ENCODE peak calls at places on chromosome 15, in ten cellular contexts. G is sigmoid colon; F is adrenal gland; P is bronchial epithelial cell; X is dermis microvascular lymphatic vessel endothelial cell; U is stimulated activated CD4-positive, alpha-beta T cell treated with anti-CD3 and anti-CD28 coated beads, Interleukin-15, amount 100 ng/mL, for 48 hours; L is kidney tubule cell; I is hepatocyte; B is GM13976; D is EL. H is an unnamed sample.

GRCh38 chr15:69666441-69666882 is 213.8 kb downstream of the RPLP1 start:
- DNase-seq in G (no peak), F (peak), P (no peak), X (no peak), U (peak), L (no peak), I (no peak), B (peak), D (peak), H (no peak)

GRCh38 chr15:67091073-67091965 is 25.9 kb downstream of the SMAD3 start:
- DNase-seq in G (peak), F (peak), P (peak), X (peak), U (peak), L (peak), I (peak), B (peak), D (peak), H (no peak)

GRCh38 chr15:78162038-78162437 is 12.9 kb downstream of the IDH3A start:
- DNase-seq in G (no peak), F (no peak), P (no peak), X (no peak), U (no peak), L (no peak), I (no peak), B (no peak), D (no peak), H (no peak)

GRCh38 chr15:60070838-60071493 is 66.9 kb downstream of the FOXB1 start:
- DNase-seq in G (no peak), F (no peak), P (peak), X (no peak), U (no peak), L (no peak), I (no peak), B (no peak), D (peak), H (peak)

GRCh38 chr15:40357723-40358491 is at the start of gene DISP2:
- DNase-seq in G (peak), F (peak), P (peak), X (no peak), U (peak), L (peak), I (peak), B (peak), D (peak), H (peak)

GRCh38 chr15:39582977-39583585 is 2.2 kb downstream of the THBS1 start:
- DNase-seq in G (no peak), F (no peak), P (no peak), X (no peak), U (no peak), L (no peak), I (no peak), B (no peak), D (no peak), H (no peak)

GRCh38 chr15:45914425-45914824 is 279.6 kb downstream of the SQOR start:
- DNase-seq in G (no peak), F (no peak), P (peak), X (no peak), U (no peak), L (peak), I (no peak), B (no peak), D (no peak), H (no peak)

GRCh38 chr15:36911322-36911944 is 188.9 kb downstream of the MEIS2 start:
- DNase-seq in G (no peak), F (no peak), P (peak), X (no peak), U (no peak), L (peak), I (peak), B (no peak), D (peak), H (peak)